ENCODE peak calls at places on chromosomes 2 and 18, in five cellular contexts. S is hepatocyte, F is heart left ventricle, H is keratinocyte, I is Peyer's patch. K is an unnamed sample. For H3K27me3, the result is how much of the 10 kb centered on the place peaks cover.

GRCh38 chr2:43905388-43905803 is 66.6 kb downstream of the ABCG8 start:
- DNase-seq in S (no peak), F (no peak), H (no peak), I (no peak), K (no peak)

GRCh38 chr2:41865263-41865662 is 182.6 kb upstream of the PKDCC start:
- DNase-seq in S (no peak), F (no peak), H (no peak), I (no peak), K (no peak)

GRCh38 chr2:108074945-108075344 is 88.6 kb downstream of the SLC5A7 start:
- DNase-seq in S (no peak), F (no peak), H (no peak), I (no peak), K (no peak)

GRCh38 chr18:24075731-24076130 is 61.2 kb downstream of the TTC39C start:
- DNase-seq in S (no peak), F (no peak), H (no peak), I (no peak), K (no peak)

GRCh38 chr2:953975-954686 is 3.5 kb downstream of the SNTG2 start:
- DNase-seq in S (no peak), F (no peak), H (no peak), I (no peak), K (no peak)

GRCh38 chr2:210002158-210003157 is at the start of gene RPE:
- DNase-seq in S (peak), F (peak), H (peak), I (peak), K (peak)

GRCh38 chr2:65654496-65654895 is 222.1 kb upstream of the SPRED2 start:
- DNase-seq in S (no peak), F (no peak), H (no peak), I (no peak), K (no peak)

GRCh38 chr18:78741381-78742340 is 238.0 kb upstream of the SALL3 start:
- DNase-seq in S (no peak), F (no peak), H (no peak), I (no peak), K (no peak)

GRCh38 chr2:215269397-215270117 is 42.3 kb upstream of the ATIC start:
- DNase-seq in S (peak), F (no peak), H (peak), I (peak), K (peak)

GRCh38 chr2:39743170-39743851 is 35.7 kb downstream of the THUMPD2 start:
- DNase-seq in S (no peak), F (no peak), H (peak), I (no peak), K (no peak)

GRCh38 chr18:39636931-39637330 is 2071.3 kb upstream of the CELF4 start:
- DNase-seq in S (no peak), F (no peak), H (no peak), I (no peak), K (no peak)

GRCh38 chr18:41642756-41643155 is 312.3 kb upstream of the PIK3C3 start:
- DNase-seq in S (no peak), F (no peak), H (no peak), I (no peak), K (no peak)

GRCh38 chr2:181371782-181372292 is 85.3 kb upstream of the ITGA4 start:
- DNase-seq in S (no peak), F (no peak), H (no peak), I (no peak), K (no peak)

GRCh38 chr2:54310314-54310713 is 54.3 kb upstream of the TSPYL6 start:
- DNase-seq in S (no peak), F (no peak), H (no peak), I (no peak), K (no peak)

GRCh38 chr2:219997341-219997851 is 370.0 kb downstream of the SLC4A3 start:
- DNase-seq in S (peak), F (no peak), H (peak), I (no peak), K (peak)

GRCh38 chr2:129767346-129767745 is 212.1 kb upstream of the RAB6C start:
- DNase-seq in S (no peak), F (no peak), H (no peak), I (no peak), K (no peak)

GRCh38 chr2:40497251-40497859 is 45.5 kb upstream of the SLC8A1 start:
- DNase-seq in S (no peak), F (no peak), H (no peak), I (no peak), K (no peak)

GRCh38 chr2:15782009-15782751 is 158.2 kb upstream of the MYCN start:
- DNase-seq in S (no peak), F (no peak), H (no peak), I (no peak), K (no peak)

GRCh38 chr2:157441072-157441454 is 2.8 kb downstream of the CYTIP start:
- DNase-seq in S (no peak), F (no peak), H (no peak), I (no peak), K (no peak)

GRCh38 chr2:118310016-118310877 is 222.0 kb downstream of the INSIG2 start:
- DNase-seq in S (peak), F (peak), H (no peak), I (no peak), K (peak)

GRCh38 chr2:136901732-136902131 is 136.4 kb downstream of the THSD7B start:
- DNase-seq in S (no peak), F (no peak), H (no peak), I (no peak), K (no peak)

GRCh38 chr2:223404616-223405015 is 197.5 kb downstream of the SCG2 start:
- DNase-seq in S (no peak), F (no peak), H (no peak), I (no peak), K (no peak)

GRCh38 chr2:191976436-191976835 is 129.5 kb upstream of the CAVIN2 start:
- DNase-seq in S (no peak), F (no peak), H (no peak), I (no peak), K (no peak)

GRCh38 chr2:238267341-238267710 is 21.1 kb downstream of the PER2 start:
- DNase-seq in S (no peak), F (peak), H (peak), I (no peak), K (no peak)

GRCh38 chr2:23696163-23697045 is 230.5 kb downstream of the ATAD2B start:
- DNase-seq in S (no peak), F (peak), H (no peak), I (no peak), K (no peak)

GRCh38 chr2:154692927-154693326 is 5.6 kb upstream of the KCNJ3 start:
- DNase-seq in S (peak), F (no peak), H (no peak), I (no peak), K (no peak)

GRCh38 chr18:78899241-78899640 is 80.4 kb upstream of the SALL3 start:
- DNase-seq in S (no peak), F (no peak), H (no peak), I (no peak), K (no peak)

GRCh38 chr2:226622484-226622883 is 177.1 kb downstream of the IRS1 start:
- DNase-seq in S (no peak), F (no peak), H (no peak), I (no peak), K (no peak)

GRCh38 chr2:83143946-83144345 is 1315.1 kb downstream of the SUCLG1 start:
- DNase-seq in S (no peak), F (no peak), H (no peak), I (no peak), K (no peak)

GRCh38 chr2:39937621-39938020 is 158.6 kb upstream of the THUMPD2 start:
- DNase-seq in S (no peak), F (no peak), H (no peak), I (no peak), K (no peak)

GRCh38 chr2:101340141-101340541 is 31.6 kb upstream of the RNF149 start:
- DNase-seq in S (no peak), F (no peak), H (no peak), I (no peak), K (no peak)

GRCh38 chr2:205197468-205198129 is 484.7 kb upstream of the NRP2 start:
- DNase-seq in S (no peak), F (no peak), H (no peak), I (no peak), K (no peak)

GRCh38 chr2:143451622-143452021 is 322.4 kb downstream of the ARHGAP15 start:
- DNase-seq in S (peak), F (no peak), H (no peak), I (no peak), K (no peak)

GRCh38 chr2:61898810-61899209 is 6.7 kb upstream of the COMMD1 start:
- DNase-seq in S (peak), F (no peak), H (no peak), I (no peak), K (no peak)

GRCh38 chr2:162123806-162124758 is 28.0 kb downstream of the GCG start:
- DNase-seq in S (peak), F (no peak), H (no peak), I (no peak), K (no peak)

GRCh38 chr18:35582310-35582682 is 756 bp downstream of the GALNT1 start:
- DNase-seq in S (no peak), F (no peak), H (no peak), I (no peak), K (no peak)

GRCh38 chr2:127763776-127764175 is 47.2 kb downstream of the WDR33 start:
- DNase-seq in S (no peak), F (no peak), H (no peak), I (no peak), K (no peak)

DNA sequence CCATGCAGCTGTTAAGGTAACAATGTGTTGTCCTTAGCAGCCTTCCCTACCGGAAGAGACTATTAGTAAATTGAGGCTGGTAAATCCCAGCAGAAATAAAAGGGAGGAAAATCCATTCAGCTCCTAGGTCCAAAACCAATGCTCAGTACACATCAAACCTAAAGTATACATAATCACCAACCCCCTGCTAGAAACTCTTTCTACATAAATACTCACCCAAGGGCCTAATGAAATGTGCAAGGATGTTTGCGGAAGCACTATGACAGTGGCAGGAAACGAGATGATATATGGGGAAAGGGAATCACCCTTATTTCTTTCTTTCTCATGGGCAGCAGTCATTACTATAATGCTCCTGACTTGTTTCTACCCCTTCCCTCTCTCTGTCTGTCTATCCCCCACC is 1.3 kb upstream of the SCTR start:
- DNase-seq in S (no peak), F (no peak), H (no peak), I (no peak), K (no peak)
- H3K27me3 ChIP-seq in S (under half), F (under half), H (under half), I (under half), K (under half)

DNA sequence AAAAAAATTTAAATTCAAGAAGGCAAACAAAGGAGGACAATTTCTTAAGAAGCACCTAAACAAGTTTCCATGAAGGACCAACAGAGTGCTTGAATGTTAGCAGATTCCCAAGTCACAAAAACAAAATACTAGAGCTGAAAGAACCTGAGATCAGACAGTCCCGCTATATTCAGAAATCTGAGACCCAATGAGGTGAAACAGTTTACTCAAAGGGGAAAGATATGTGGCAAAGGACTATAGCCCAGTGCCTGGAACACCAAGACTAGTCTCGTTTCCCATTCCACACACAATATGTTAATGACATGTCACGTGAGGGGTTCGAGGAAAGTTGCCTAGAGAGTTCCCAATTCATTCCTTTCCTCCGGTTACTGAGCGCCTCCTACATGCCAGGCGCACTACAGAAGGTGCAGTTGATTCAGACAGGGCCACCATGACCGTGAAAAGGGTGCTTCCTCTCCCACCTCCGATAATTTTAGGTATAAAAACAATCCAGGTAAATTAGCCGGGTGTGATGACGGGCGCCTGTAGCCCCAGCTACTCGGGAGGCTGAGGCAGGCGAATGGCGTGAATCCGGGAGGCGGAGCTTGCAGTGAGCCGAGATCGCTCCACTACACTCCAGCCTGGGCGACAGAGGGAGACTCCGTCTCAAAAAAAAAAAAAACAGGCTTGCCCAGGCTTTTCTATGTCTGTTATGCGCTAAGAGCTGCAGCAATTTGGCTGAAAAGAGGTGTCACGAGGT is 617 bp downstream of the SRBD1 start:
- DNase-seq in S (peak), F (peak), H (no peak), I (peak), K (peak)
- TF ChIP-seq CTCF in S (peak), F (peak), H (peak), I (no peak), K (peak)

DNA sequence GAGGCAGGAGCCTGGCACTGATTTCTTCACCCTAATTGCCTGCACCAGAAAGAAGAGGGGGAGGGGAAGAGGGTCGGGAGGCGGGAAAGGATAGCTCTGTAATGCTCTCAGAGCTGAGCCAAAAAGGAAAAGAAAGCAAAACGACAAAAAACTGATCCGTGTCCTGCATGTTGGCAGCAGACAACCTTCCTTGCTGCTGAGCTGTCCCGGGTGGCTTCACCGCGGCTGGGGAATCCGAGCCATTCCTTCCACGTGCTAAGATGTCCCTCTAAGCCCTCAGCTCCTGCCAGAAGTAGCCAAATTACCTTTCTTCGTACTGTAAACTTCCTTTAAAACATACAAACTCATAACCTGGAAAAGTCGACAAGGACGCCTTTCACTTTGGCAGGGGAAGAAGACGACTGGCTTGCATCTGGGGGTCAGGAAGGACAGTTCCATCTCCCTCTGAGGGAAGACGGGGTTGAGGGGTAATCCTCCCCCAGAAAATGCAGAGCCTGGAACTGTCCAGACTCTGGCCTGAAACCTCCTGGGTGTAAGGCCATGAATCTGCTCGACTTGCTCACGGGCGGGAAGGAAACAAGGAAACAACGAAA is 7.6 kb downstream of the OTX1 start:
- DNase-seq in S (no peak), F (no peak), H (no peak), I (no peak), K (no peak)
- H3K27me3 ChIP-seq in S (half or more), F (half or more), H (under half), I (under half), K (half or more)

GRCh38 chr2:49255325-49256023 is 101.2 kb upstream of the FSHR start:
- DNase-seq in S (peak), F (no peak), H (no peak), I (no peak), K (no peak)
- TF ChIP-seq CTCF in S (peak), F (peak), H (no peak), I (no peak), K (no peak)

GRCh38 chr2:88607416-88607815 is 19.8 kb downstream of the EIF2AK3 start:
- DNase-seq in S (no peak), F (no peak), H (no peak), I (no peak), K (no peak)
- H3K27me3 ChIP-seq in S (under half), F (under half), H (under half), I (under half), K (under half)

DNA sequence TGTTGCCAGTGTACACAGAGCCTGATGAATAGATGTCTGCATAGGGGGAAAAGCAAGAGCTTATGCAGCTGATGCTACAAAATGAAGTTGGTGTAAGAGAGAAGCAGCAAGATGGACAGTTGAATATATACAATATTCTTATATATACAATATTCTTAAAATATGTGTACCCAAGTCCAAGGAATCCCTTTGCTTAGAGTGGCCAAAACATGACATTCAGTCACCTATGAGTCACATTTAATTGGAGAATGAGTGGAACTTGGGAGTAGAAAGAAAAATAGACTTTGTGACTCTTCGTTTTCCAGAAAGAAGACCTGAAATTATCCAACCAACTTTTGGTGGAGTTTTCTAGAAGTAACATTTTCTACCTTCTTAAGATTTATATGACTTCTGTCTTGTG is 81.8 kb downstream of the SCN9A start:
- DNase-seq in S (no peak), F (no peak), H (no peak), I (no peak), K (no peak)
- TF ChIP-seq CTCF in S (no peak), F (no peak), H (no peak), I (no peak), K (no peak)

GRCh38 chr2:26562811-26563645 is 78.1 kb downstream of the CIB4 start:
- DNase-seq in S (no peak), F (no peak), H (no peak), I (peak), K (peak)
- H3K27me3 ChIP-seq in S (under half), F (half or more), H (half or more), I (under half), K (under half)

GRCh38 chr18:33802955-33803354 is 224.9 kb downstream of the ASXL3 start:
- DNase-seq in S (peak), F (no peak), H (no peak), I (peak), K (peak)
- TF ChIP-seq CTCF in S (no peak), F (no peak), H (no peak), I (no peak), K (no peak)

DNA sequence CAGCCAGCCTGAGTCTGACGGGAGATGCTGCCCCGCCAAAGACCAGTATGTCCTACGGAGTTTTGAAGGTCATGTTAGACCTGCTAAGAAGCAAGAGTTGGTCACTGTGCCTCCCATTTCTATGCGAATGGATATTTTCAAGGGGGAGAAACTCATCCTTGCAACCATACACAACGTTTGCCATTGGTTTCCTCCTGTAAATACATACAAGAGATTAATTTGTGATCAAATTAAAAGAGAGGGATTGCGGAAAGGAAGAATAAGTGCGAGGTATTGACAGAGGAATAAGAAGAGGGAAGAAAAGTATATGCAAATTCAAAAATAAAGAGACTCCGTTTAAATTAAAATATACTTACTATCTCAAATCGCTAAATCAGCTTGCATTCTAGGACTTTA is 809 bp upstream of the CACNB4 start:
- DNase-seq in S (no peak), F (no peak), H (no peak), I (no peak), K (no peak)
- H3K27me3 ChIP-seq in S (under half), F (under half), H (half or more), I (under half), K (under half)